ENCODE peak calls at places on chromosomes 4 and X, in nine cellular contexts. C is stimulated activated CD8-positive, alpha-beta memory T cell treated with anti-CD3 and anti-CD28 coated beads, Interleukin-2, amount 100 ng/mL, for 48 hours; E is WTC11; N is activated CD8-positive, alpha-beta T cell treated with anti-CD3 and anti-CD28 coated beads for 36 hours; D is AG09319; U is skeletal muscle cell; Y is NCI-H748 treated with DMSO at 0.1 percent for 48 hours; I is stimulated activated CD4-positive, alpha-beta T cell treated with anti-CD3 and anti-CD28 coated beads, Interleukin-2, amount 100 ng/mL, for 24 hours; O is Right ventricle myocardium inferior. W is an unnamed sample.
A peak's percentile ranks its signal among the peaks of the same experiment; 100 is the strongest.

GRCh38 chr4:123777297-123777859 is 380.8 kb downstream of the SPRY1 start:
- DNase-seq in C (no peak), E (no peak), N (no peak), D (no peak), U (no peak), Y (no peak), I (no peak), O (no peak), W (no peak)

GRCh38 chr4:116055857-116056827 is 942.7 kb upstream of the NDST4 start:
- DNase-seq in C (no peak), E (no peak), N (no peak), D (no peak), U (no peak), Y (no peak), I (no peak), O (no peak), W (no peak)

GRCh38 chr4:128061566-128062536 is 739 bp downstream of the LARP1B start:
- DNase-seq in C (peak; percentile 51), E (peak; percentile 67), N (peak; percentile 71), D (no peak), U (no peak), Y (peak; percentile 25), I (peak; percentile 71), O (peak; percentile 79), W (peak; percentile 65)

GRCh38 chrX:87621697-87622096 is 104.1 kb downstream of the KLHL4 start:
- DNase-seq in C (no peak), E (no peak), N (no peak), D (no peak), U (peak; percentile 7), Y (no peak), I (no peak), O (no peak), W (no peak)

GRCh38 chr4:137949746-137950145 is 292.4 kb downstream of the SLC7A11 start:
- DNase-seq in C (no peak), E (no peak), N (no peak), D (no peak), U (no peak), Y (no peak), I (no peak), O (no peak), W (no peak)

GRCh38 chr4:169341490-169341889 is 70.7 kb upstream of the SH3RF1 start:
- DNase-seq in C (no peak), E (no peak), N (peak; percentile 3), D (no peak), U (peak; percentile 75), Y (no peak), I (no peak), O (no peak), W (no peak)

GRCh38 chrX:45434231-45434630 is 233.6 kb upstream of the DIPK2B start:
- DNase-seq in C (no peak), E (no peak), N (no peak), D (no peak), U (no peak), Y (no peak), I (no peak), O (no peak), W (no peak)

GRCh38 chr4:124019749-124020549 is 623.4 kb downstream of the SPRY1 start:
- DNase-seq in C (no peak), E (no peak), N (no peak), D (no peak), U (no peak), Y (no peak), I (no peak), O (no peak), W (no peak)

GRCh38 chrX:148043456-148043855 is 62.3 kb downstream of the FMR1NB start:
- DNase-seq in C (no peak), E (no peak), N (peak; percentile 3), D (no peak), U (peak; percentile 16), Y (no peak), I (no peak), O (no peak), W (no peak)

GRCh38 chrX:112645774-112646173 is 34.0 kb downstream of the LHFPL1 start:
- DNase-seq in C (no peak), E (no peak), N (no peak), D (no peak), U (no peak), Y (no peak), I (no peak), O (no peak), W (no peak)

GRCh38 chrX:79413963-79414362 is 46.8 kb upstream of the ITM2A start:
- DNase-seq in C (no peak), E (no peak), N (no peak), D (no peak), U (no peak), Y (no peak), I (no peak), O (no peak), W (no peak)

GRCh38 chr4:2500547-2500946 is 31.6 kb downstream of the RNF4 start:
- DNase-seq in C (no peak), E (no peak), N (peak; percentile 20), D (no peak), U (no peak), Y (no peak), I (no peak), O (no peak), W (no peak)

GRCh38 chr4:53586121-53586816 is 5.0 kb downstream of the LNX1 start:
- DNase-seq in C (no peak), E (no peak), N (no peak), D (peak; percentile 73), U (peak; percentile 82), Y (no peak), I (no peak), O (no peak), W (peak; percentile 77)

GRCh38 chr4:7021930-7022658 is 21.1 kb upstream of the TADA2B start:
- DNase-seq in C (no peak), E (no peak), N (no peak), D (peak; percentile 34), U (peak; percentile 46), Y (no peak), I (no peak), O (peak; percentile 28), W (peak; percentile 90)

GRCh38 chr4:187020681-187021080 is 297.0 kb upstream of the FAT1 start:
- DNase-seq in C (no peak), E (no peak), N (no peak), D (no peak), U (no peak), Y (no peak), I (no peak), O (no peak), W (no peak)

GRCh38 chr4:89586864-89587263 is 250.1 kb downstream of the SNCA start:
- DNase-seq in C (no peak), E (no peak), N (no peak), D (no peak), U (no peak), Y (no peak), I (no peak), O (no peak), W (no peak)

GRCh38 chr4:8938623-8939022 is 67.0 kb upstream of the HMX1 start:
- DNase-seq in C (no peak), E (no peak), N (no peak), D (no peak), U (no peak), Y (no peak), I (no peak), O (no peak), W (no peak)

GRCh38 chr4:1658146-1658545 is 26.0 kb downstream of the FAM53A start:
- DNase-seq in C (no peak), E (no peak), N (no peak), D (no peak), U (no peak), Y (no peak), I (no peak), O (peak; percentile 40), W (no peak)

GRCh38 chr4:59553063-59553738 is 1646.9 kb upstream of the ADGRL3 start:
- DNase-seq in C (no peak), E (no peak), N (peak; percentile 13), D (no peak), U (no peak), Y (no peak), I (no peak), O (no peak), W (peak; percentile 23)

GRCh38 chrX:30613736-30614135 is 36.2 kb upstream of the TASL start:
- DNase-seq in C (no peak), E (no peak), N (no peak), D (no peak), U (no peak), Y (no peak), I (no peak), O (no peak), W (no peak)

GRCh38 chrX:131633285-131633917 is 89.5 kb downstream of the OR13H1 start:
- DNase-seq in C (no peak), E (peak; percentile 56), N (peak; percentile 47), D (peak; percentile 0), U (no peak), Y (peak; percentile 42), I (peak; percentile 34), O (no peak), W (peak; percentile 60)

GRCh38 chr4:127698789-127699200 is 31.4 kb upstream of the SLC25A31 start:
- DNase-seq in C (no peak), E (no peak), N (no peak), D (no peak), U (peak; percentile 61), Y (no peak), I (no peak), O (no peak), W (peak; percentile 27)

GRCh38 chrX:13334491-13334890 is 14.6 kb upstream of the ATXN3L start:
- DNase-seq in C (no peak), E (no peak), N (no peak), D (no peak), U (no peak), Y (no peak), I (no peak), O (no peak), W (no peak)

GRCh38 chrX:55710701-55711100 is 6.8 kb upstream of the RRAGB start:
- DNase-seq in C (no peak), E (no peak), N (no peak), D (no peak), U (no peak), Y (no peak), I (no peak), O (no peak), W (peak; percentile 13)

GRCh38 chrX:46704767-46705386 is 54.0 kb downstream of the SLC9A7 start:
- DNase-seq in C (no peak), E (no peak), N (peak; percentile 51), D (no peak), U (no peak), Y (no peak), I (peak; percentile 17), O (no peak), W (no peak)

GRCh38 chr4:15434086-15434485 is 6.3 kb downstream of the C1QTNF7 start:
- DNase-seq in C (no peak), E (no peak), N (no peak), D (peak; percentile 30), U (no peak), Y (no peak), I (no peak), O (no peak), W (no peak)

GRCh38 chr4:184330008-184330400 is 112.3 kb upstream of the ENPP6 start:
- DNase-seq in C (no peak), E (no peak), N (peak; percentile 71), D (no peak), U (no peak), Y (no peak), I (no peak), O (no peak), W (no peak)

GRCh38 chrX:24760601-24761000 is 66.9 kb downstream of the POLA1 start:
- DNase-seq in C (no peak), E (no peak), N (no peak), D (no peak), U (peak; percentile 23), Y (no peak), I (no peak), O (no peak), W (peak; percentile 7)

GRCh38 chrX:126770179-126770578 is 49.4 kb upstream of the PRR32 start:
- DNase-seq in C (no peak), E (no peak), N (no peak), D (no peak), U (no peak), Y (peak; percentile 25), I (no peak), O (no peak), W (no peak)